ENCODE peak calls at places on chromosome 6, in seven cellular contexts. S is stimulated activated CD8-positive, alpha-beta memory T cell treated with anti-CD3 and anti-CD28 coated beads, Interleukin-15, amount 100 ng/mL, for 4 hours; W is left ventricle myocardium inferior; C is AG09309; V is Daoy; K is CD8-positive, alpha-beta memory T cell; X is epithelial cell of esophagus. I is an unnamed sample.

GRCh38 chr6:30263734-30264133 is 50.5 kb upstream of the TRIM26 start:
- DNase-seq in S (no peak), W (no peak), C (no peak), V (peak), K (no peak), X (peak), I (peak)

GRCh38 chr6:32047084-32047478 is 8.9 kb downstream of the CYP21A2 start:
- DNase-seq in S (no peak), W (peak), C (no peak), V (peak), K (no peak), X (no peak), I (peak)

GRCh38 chr6:152529364-152529763 is 107.8 kb downstream of the SYNE1 start:
- DNase-seq in S (no peak), W (no peak), C (no peak), V (no peak), K (no peak), X (no peak), I (no peak)

GRCh38 chr6:140572129-140572528 is 1197.7 kb upstream of the CITED2 start:
- DNase-seq in S (no peak), W (no peak), C (peak), V (peak), K (no peak), X (peak), I (peak)

GRCh38 chr6:158383542-158383941 is 71.3 kb downstream of the TULP4 start:
- DNase-seq in S (no peak), W (no peak), C (no peak), V (no peak), K (no peak), X (no peak), I (no peak)

GRCh38 chr6:54655162-54655561 is 191.4 kb upstream of the FAM83B start:
- DNase-seq in S (no peak), W (no peak), C (no peak), V (no peak), K (no peak), X (peak), I (peak)

GRCh38 chr6:133646021-133646682 is 242.8 kb upstream of the TCF21 start:
- DNase-seq in S (no peak), W (no peak), C (peak), V (peak), K (no peak), X (peak), I (peak)

GRCh38 chr6:52261229-52261628 is 16.9 kb upstream of the IL17F start:
- DNase-seq in S (no peak), W (no peak), C (peak), V (peak), K (no peak), X (peak), I (no peak)

GRCh38 chr6:31898200-31899011 is 908 bp upstream of the EHMT2 start:
- DNase-seq in S (no peak), W (no peak), C (no peak), V (peak), K (peak), X (peak), I (peak)

GRCh38 chr6:44668391-44668930 is 281.0 kb downstream of the CDC5L start:
- DNase-seq in S (no peak), W (no peak), C (no peak), V (no peak), K (no peak), X (no peak), I (no peak)

GRCh38 chr6:7727951-7728854 is 2.3 kb downstream of the BMP6 start:
- DNase-seq in S (no peak), W (peak), C (no peak), V (peak), K (no peak), X (peak), I (no peak)

GRCh38 chr6:53795702-53796450 is 1.1 kb downstream of the LRRC1 start:
- DNase-seq in S (no peak), W (peak), C (no peak), V (peak), K (peak), X (peak), I (no peak)

GRCh38 chr6:9717568-9717967 is 697.3 kb downstream of the TFAP2A start:
- DNase-seq in S (no peak), W (no peak), C (no peak), V (no peak), K (no peak), X (no peak), I (no peak)

GRCh38 chr6:19024737-19025136 is 637.6 kb downstream of the RNF144B start:
- DNase-seq in S (no peak), W (no peak), C (no peak), V (peak), K (no peak), X (peak), I (peak)

GRCh38 chr6:15441215-15441868 is 195.5 kb downstream of the JARID2 start:
- DNase-seq in S (no peak), W (no peak), C (peak), V (peak), K (peak), X (peak), I (peak)

GRCh38 chr6:18183736-18184135 is 28.5 kb downstream of the KDM1B start:
- DNase-seq in S (no peak), W (no peak), C (no peak), V (no peak), K (no peak), X (no peak), I (no peak)

GRCh38 chr6:143198312-143198711 is 137.6 kb downstream of the AIG1 start:
- DNase-seq in S (no peak), W (no peak), C (no peak), V (no peak), K (no peak), X (no peak), I (no peak)

GRCh38 chr6:42197574-42198362 is 3.0 kb upstream of the GUCA1B start:
- DNase-seq in S (no peak), W (no peak), C (peak), V (peak), K (no peak), X (peak), I (peak)

GRCh38 chr6:156848533-156848932 is 71.4 kb downstream of the ARID1B start:
- DNase-seq in S (no peak), W (peak), C (no peak), V (peak), K (no peak), X (no peak), I (no peak)

GRCh38 chr6:30749554-30750378 is 5.4 kb upstream of the IER3 start:
- DNase-seq in S (no peak), W (no peak), C (no peak), V (peak), K (no peak), X (peak), I (peak)

GRCh38 chr6:117417851-117418250 is 7.9 kb downstream of the ROS1 start:
- DNase-seq in S (no peak), W (no peak), C (no peak), V (no peak), K (no peak), X (no peak), I (no peak)